ENCODE peak calls at places on chromosome 5, in six cellular contexts. C is Right ventricle myocardium superior, R is NCI-H774, I is HFFc6, B is HS-5, N is Caki2. D is an unnamed sample.

GRCh38 chr5:129412731-129413130 is 47.4 kb upstream of the ADAMTS19 start:
- DNase-seq in C (no peak), R (no peak), I (no peak), B (no peak), N (no peak), D (no peak)

GRCh38 chr5:170503970-170504525 is at the start of gene KCNIP1:
- DNase-seq in C (peak; percentile 49), R (no peak), I (no peak), B (no peak), N (no peak), D (no peak)

GRCh38 chr5:32233696-32234447 is 59.8 kb upstream of the GOLPH3 start:
- DNase-seq in C (no peak), R (no peak), I (peak; percentile 15), B (no peak), N (peak; percentile 13), D (no peak)

GRCh38 chr5:32173394-32174010 is 617 bp downstream of the GOLPH3 start:
- DNase-seq in C (peak; percentile 71), R (peak; percentile 83), I (peak; percentile 29), B (no peak), N (peak; percentile 59), D (peak; percentile 72)

GRCh38 chr5:95611396-95611795 is 8.5 kb upstream of the GPR150 start:
- DNase-seq in C (no peak), R (no peak), I (no peak), B (no peak), N (no peak), D (no peak)

GRCh38 chr5:173689713-173690360 is 73.4 kb upstream of the BOD1 start:
- DNase-seq in C (peak; percentile 43), R (no peak), I (no peak), B (no peak), N (no peak), D (no peak)

GRCh38 chr5:68456756-68457217 is 241.2 kb downstream of the PIK3R1 start:
- DNase-seq in C (no peak), R (no peak), I (peak; percentile 39), B (no peak), N (peak; percentile 90), D (peak; percentile 27)

GRCh38 chr5:40866844-40867243 is 25.7 kb downstream of the CARD6 start:
- DNase-seq in C (no peak), R (no peak), I (no peak), B (no peak), N (no peak), D (no peak)

GRCh38 chr5:56328753-56329560 is 95.8 kb upstream of the ANKRD55 start:
- DNase-seq in C (no peak), R (no peak), I (no peak), B (no peak), N (peak; percentile 80), D (no peak)

GRCh38 chr5:169637085-169637855 is at the start of gene DOCK2:
- DNase-seq in C (peak; percentile 84), R (no peak), I (no peak), B (no peak), N (no peak), D (no peak)

D was measured in SHP77.